ENCODE peak calls at places on chromosomes 2 and 18, in ten cellular contexts. One of them, this sample, is unnamed.

GRCh38 chr18:45981852-45982251 is 14.7 kb upstream of the EPG5 start:
- DNase-seq in T-helper 2 cell: no peak
- DNase-seq in natural killer cell treated with Interleukin-12 subunit alpha and Interleukin-12 subunit beta and Interleukin-15 and Interleukin-18, amount 100 ng/mL, for 72 hours: no peak
- DNase-seq in CD8-positive, alpha-beta memory T cell: no peak
- DNase-seq in A549: no peak
- DNase-seq in breast epithelium: no peak
- DNase-seq in activated naive CD4-positive, alpha-beta T cell treated with anti-CD3 and anti-CD28 coated beads, Interleukin-2, amount 50 U/mL, for 16 hours: no peak
- DNase-seq in AG09309: no peak
- DNase-seq in body of pancreas: no peak
- DNase-seq in DMS153: no peak
- DNase-seq in this sample: no peak

GRCh38 chr2:168203762-168204693 is 43.4 kb downstream of the STK39 start:
- DNase-seq in activated naive CD4-positive, alpha-beta T cell treated with anti-CD3 and anti-CD28 coated beads, Interleukin-2, amount 50 U/mL, for 16 hours: no peak
- DNase-seq in natural killer cell treated with Interleukin-12 subunit alpha and Interleukin-12 subunit beta and Interleukin-15 and Interleukin-18, amount 100 ng/mL, for 72 hours: no peak
- DNase-seq in body of pancreas: peak; percentile 73
- DNase-seq in A549: no peak
- DNase-seq in T-helper 2 cell: no peak
- DNase-seq in DMS153: no peak
- DNase-seq in AG09309: no peak
- DNase-seq in CD8-positive, alpha-beta memory T cell: no peak
- DNase-seq in breast epithelium: no peak
- DNase-seq in this sample: no peak

GRCh38 chr2:58834404-58834803 is 593.3 kb upstream of the FANCL start:
- DNase-seq in breast epithelium: no peak
- DNase-seq in body of pancreas: no peak
- DNase-seq in natural killer cell treated with Interleukin-12 subunit alpha and Interleukin-12 subunit beta and Interleukin-15 and Interleukin-18, amount 100 ng/mL, for 72 hours: no peak
- DNase-seq in T-helper 2 cell: no peak
- DNase-seq in CD8-positive, alpha-beta memory T cell: no peak
- DNase-seq in A549: no peak
- DNase-seq in activated naive CD4-positive, alpha-beta T cell treated with anti-CD3 and anti-CD28 coated beads, Interleukin-2, amount 50 U/mL, for 16 hours: no peak
- DNase-seq in DMS153: no peak
- DNase-seq in AG09309: no peak
- DNase-seq in this sample: no peak

GRCh38 chr2:223008162-223008561 is 43.8 kb upstream of the KCNE4 start:
- DNase-seq in natural killer cell treated with Interleukin-12 subunit alpha and Interleukin-12 subunit beta and Interleukin-15 and Interleukin-18, amount 100 ng/mL, for 72 hours: no peak
- DNase-seq in A549: no peak
- DNase-seq in breast epithelium: no peak
- DNase-seq in body of pancreas: no peak
- DNase-seq in DMS153: no peak
- DNase-seq in CD8-positive, alpha-beta memory T cell: no peak
- DNase-seq in T-helper 2 cell: no peak
- DNase-seq in AG09309: peak; percentile 24
- DNase-seq in activated naive CD4-positive, alpha-beta T cell treated with anti-CD3 and anti-CD28 coated beads, Interleukin-2, amount 50 U/mL, for 16 hours: no peak
- DNase-seq in this sample: no peak

GRCh38 chr18:8851659-8852058 is 146.3 kb downstream of the MTCL1 start:
- DNase-seq in AG09309: no peak
- DNase-seq in CD8-positive, alpha-beta memory T cell: no peak
- DNase-seq in body of pancreas: no peak
- DNase-seq in natural killer cell treated with Interleukin-12 subunit alpha and Interleukin-12 subunit beta and Interleukin-15 and Interleukin-18, amount 100 ng/mL, for 72 hours: no peak
- DNase-seq in A549: no peak
- DNase-seq in DMS153: no peak
- DNase-seq in activated naive CD4-positive, alpha-beta T cell treated with anti-CD3 and anti-CD28 coated beads, Interleukin-2, amount 50 U/mL, for 16 hours: no peak
- DNase-seq in T-helper 2 cell: no peak
- DNase-seq in breast epithelium: no peak
- DNase-seq in this sample: no peak

GRCh38 chr2:69213832-69214231 is 173.2 kb downstream of the GFPT1 start:
- DNase-seq in body of pancreas: no peak
- DNase-seq in natural killer cell treated with Interleukin-12 subunit alpha and Interleukin-12 subunit beta and Interleukin-15 and Interleukin-18, amount 100 ng/mL, for 72 hours: no peak
- DNase-seq in CD8-positive, alpha-beta memory T cell: no peak
- DNase-seq in breast epithelium: no peak
- DNase-seq in T-helper 2 cell: no peak
- DNase-seq in AG09309: no peak
- DNase-seq in DMS153: no peak
- DNase-seq in activated naive CD4-positive, alpha-beta T cell treated with anti-CD3 and anti-CD28 coated beads, Interleukin-2, amount 50 U/mL, for 16 hours: no peak
- DNase-seq in A549: no peak
- DNase-seq in this sample: no peak

GRCh38 chr18:3478262-3478978 is 28.4 kb downstream of the TGIF1 start:
- DNase-seq in A549: no peak
- DNase-seq in natural killer cell treated with Interleukin-12 subunit alpha and Interleukin-12 subunit beta and Interleukin-15 and Interleukin-18, amount 100 ng/mL, for 72 hours: no peak
- DNase-seq in T-helper 2 cell: no peak
- DNase-seq in body of pancreas: no peak
- DNase-seq in AG09309: peak; percentile 39
- DNase-seq in DMS153: no peak
- DNase-seq in breast epithelium: no peak
- DNase-seq in activated naive CD4-positive, alpha-beta T cell treated with anti-CD3 and anti-CD28 coated beads, Interleukin-2, amount 50 U/mL, for 16 hours: no peak
- DNase-seq in CD8-positive, alpha-beta memory T cell: no peak
- DNase-seq in this sample: no peak

GRCh38 chr18:60259052-60259681 is 113.4 kb downstream of the MC4R start:
- DNase-seq in natural killer cell treated with Interleukin-12 subunit alpha and Interleukin-12 subunit beta and Interleukin-15 and Interleukin-18, amount 100 ng/mL, for 72 hours: no peak
- DNase-seq in AG09309: no peak
- DNase-seq in activated naive CD4-positive, alpha-beta T cell treated with anti-CD3 and anti-CD28 coated beads, Interleukin-2, amount 50 U/mL, for 16 hours: no peak
- DNase-seq in DMS153: no peak
- DNase-seq in A549: no peak
- DNase-seq in body of pancreas: no peak
- DNase-seq in CD8-positive, alpha-beta memory T cell: no peak
- DNase-seq in breast epithelium: no peak
- DNase-seq in T-helper 2 cell: no peak
- DNase-seq in this sample: no peak

GRCh38 chr18:31203794-31204148 is 41.1 kb upstream of the DSC1 start:
- DNase-seq in activated naive CD4-positive, alpha-beta T cell treated with anti-CD3 and anti-CD28 coated beads, Interleukin-2, amount 50 U/mL, for 16 hours: no peak
- DNase-seq in CD8-positive, alpha-beta memory T cell: no peak
- DNase-seq in body of pancreas: no peak
- DNase-seq in AG09309: no peak
- DNase-seq in natural killer cell treated with Interleukin-12 subunit alpha and Interleukin-12 subunit beta and Interleukin-15 and Interleukin-18, amount 100 ng/mL, for 72 hours: no peak
- DNase-seq in T-helper 2 cell: no peak
- DNase-seq in DMS153: no peak
- DNase-seq in A549: no peak
- DNase-seq in breast epithelium: no peak
- DNase-seq in this sample: no peak

GRCh38 chr2:175855794-175856453 is 146.1 kb downstream of the LNPK start:
- DNase-seq in T-helper 2 cell: no peak
- DNase-seq in CD8-positive, alpha-beta memory T cell: no peak
- DNase-seq in breast epithelium: no peak
- DNase-seq in natural killer cell treated with Interleukin-12 subunit alpha and Interleukin-12 subunit beta and Interleukin-15 and Interleukin-18, amount 100 ng/mL, for 72 hours: no peak
- DNase-seq in DMS153: peak; percentile 26
- DNase-seq in A549: no peak
- DNase-seq in body of pancreas: no peak
- DNase-seq in activated naive CD4-positive, alpha-beta T cell treated with anti-CD3 and anti-CD28 coated beads, Interleukin-2, amount 50 U/mL, for 16 hours: no peak
- DNase-seq in AG09309: no peak
- DNase-seq in this sample: no peak

GRCh38 chr2:192735467-192735866 is 540.7 kb upstream of the TMEFF2 start:
- DNase-seq in AG09309: no peak
- DNase-seq in breast epithelium: no peak
- DNase-seq in activated naive CD4-positive, alpha-beta T cell treated with anti-CD3 and anti-CD28 coated beads, Interleukin-2, amount 50 U/mL, for 16 hours: no peak
- DNase-seq in natural killer cell treated with Interleukin-12 subunit alpha and Interleukin-12 subunit beta and Interleukin-15 and Interleukin-18, amount 100 ng/mL, for 72 hours: no peak
- DNase-seq in body of pancreas: no peak
- DNase-seq in A549: no peak
- DNase-seq in DMS153: no peak
- DNase-seq in CD8-positive, alpha-beta memory T cell: no peak
- DNase-seq in T-helper 2 cell: no peak
- DNase-seq in this sample: no peak

GRCh38 chr2:75200140-75200985 is 1.0 kb upstream of the TACR1 start:
- DNase-seq in T-helper 2 cell: no peak
- DNase-seq in natural killer cell treated with Interleukin-12 subunit alpha and Interleukin-12 subunit beta and Interleukin-15 and Interleukin-18, amount 100 ng/mL, for 72 hours: no peak
- DNase-seq in breast epithelium: peak; percentile 59
- DNase-seq in A549: peak; percentile 22
- DNase-seq in AG09309: no peak
- DNase-seq in activated naive CD4-positive, alpha-beta T cell treated with anti-CD3 and anti-CD28 coated beads, Interleukin-2, amount 50 U/mL, for 16 hours: no peak
- DNase-seq in DMS153: peak; percentile 42
- DNase-seq in CD8-positive, alpha-beta memory T cell: no peak
- DNase-seq in body of pancreas: peak; percentile 74
- DNase-seq in this sample: peak; percentile 21

GRCh38 chr2:199738723-199739412 is 112.1 kb downstream of the FTCDNL1 start:
- DNase-seq in body of pancreas: no peak
- DNase-seq in breast epithelium: no peak
- DNase-seq in A549: no peak
- DNase-seq in activated naive CD4-positive, alpha-beta T cell treated with anti-CD3 and anti-CD28 coated beads, Interleukin-2, amount 50 U/mL, for 16 hours: no peak
- DNase-seq in natural killer cell treated with Interleukin-12 subunit alpha and Interleukin-12 subunit beta and Interleukin-15 and Interleukin-18, amount 100 ng/mL, for 72 hours: no peak
- DNase-seq in CD8-positive, alpha-beta memory T cell: no peak
- DNase-seq in DMS153: no peak
- DNase-seq in T-helper 2 cell: no peak
- DNase-seq in AG09309: peak; percentile 83
- DNase-seq in this sample: no peak

GRCh38 chr2:29718326-29718725 is 203.1 kb downstream of the ALK start:
- DNase-seq in T-helper 2 cell: no peak
- DNase-seq in activated naive CD4-positive, alpha-beta T cell treated with anti-CD3 and anti-CD28 coated beads, Interleukin-2, amount 50 U/mL, for 16 hours: no peak
- DNase-seq in AG09309: no peak
- DNase-seq in CD8-positive, alpha-beta memory T cell: no peak
- DNase-seq in body of pancreas: no peak
- DNase-seq in DMS153: no peak
- DNase-seq in natural killer cell treated with Interleukin-12 subunit alpha and Interleukin-12 subunit beta and Interleukin-15 and Interleukin-18, amount 100 ng/mL, for 72 hours: no peak
- DNase-seq in breast epithelium: no peak
- DNase-seq in A549: no peak
- DNase-seq in this sample: no peak

GRCh38 chr2:69054431-69054830 is 41.5 kb downstream of the ANTXR1 start:
- DNase-seq in activated naive CD4-positive, alpha-beta T cell treated with anti-CD3 and anti-CD28 coated beads, Interleukin-2, amount 50 U/mL, for 16 hours: no peak
- DNase-seq in natural killer cell treated with Interleukin-12 subunit alpha and Interleukin-12 subunit beta and Interleukin-15 and Interleukin-18, amount 100 ng/mL, for 72 hours: no peak
- DNase-seq in DMS153: no peak
- DNase-seq in A549: no peak
- DNase-seq in AG09309: no peak
- DNase-seq in CD8-positive, alpha-beta memory T cell: no peak
- DNase-seq in T-helper 2 cell: no peak
- DNase-seq in body of pancreas: no peak
- DNase-seq in breast epithelium: no peak
- DNase-seq in this sample: no peak

GRCh38 chr2:166163775-166164174 is 36.0 kb upstream of the SCN1A start:
- DNase-seq in activated naive CD4-positive, alpha-beta T cell treated with anti-CD3 and anti-CD28 coated beads, Interleukin-2, amount 50 U/mL, for 16 hours: no peak
- DNase-seq in body of pancreas: no peak
- DNase-seq in CD8-positive, alpha-beta memory T cell: no peak
- DNase-seq in T-helper 2 cell: no peak
- DNase-seq in AG09309: no peak
- DNase-seq in natural killer cell treated with Interleukin-12 subunit alpha and Interleukin-12 subunit beta and Interleukin-15 and Interleukin-18, amount 100 ng/mL, for 72 hours: no peak
- DNase-seq in DMS153: no peak
- DNase-seq in A549: no peak
- DNase-seq in breast epithelium: no peak
- DNase-seq in this sample: no peak

This sample was measured in hypothalamus.